ENCODE peak calls at places on chromosomes 7 and 10, in seven cellular contexts. U is RPMI7951; P is endothelial cell; F is stimulated activated CD4-positive, alpha-beta T cell treated with anti-CD3 and anti-CD28 coated beads, Interleukin-1b, Interleukin-23, amount 100 ng/mL, for 24 hours; B is ELF-1; Z is anterior cingulate cortex; I is NCI-H1436. A is an unnamed sample.

GRCh38 chr10:77084431-77085144 is 553.0 kb downstream of the KCNMA1 start:
- DNase-seq in P (no peak), I (no peak), Z (no peak), B (no peak), F (no peak), U (no peak), A (no peak)

GRCh38 chr10:56139405-56139804 is 221.7 kb downstream of the ZWINT start:
- DNase-seq in B (no peak), P (no peak), Z (no peak), I (no peak), F (no peak), U (no peak), A (no peak)

GRCh38 chr7:155942226-155942950 is 130.1 kb upstream of the SHH start:
- DNase-seq in P (no peak), Z (no peak), F (no peak), U (no peak), B (no peak), I (no peak), A (no peak)

GRCh38 chr10:80136134-80136571 is 3.6 kb downstream of the PLAC9 start:
- DNase-seq in U (peak; percentile 58), F (no peak), I (no peak), Z (no peak), B (no peak), P (no peak), A (no peak)

GRCh38 chr7:123844712-123845219 is at the start of gene HYAL4:
- DNase-seq in Z (no peak), I (no peak), F (no peak), P (no peak), B (no peak), U (no peak), A (no peak)

GRCh38 chr7:12257582-12257981 is 46.5 kb downstream of the TMEM106B start:
- DNase-seq in F (no peak), P (no peak), B (no peak), Z (no peak), I (no peak), U (peak; percentile 74), A (peak; percentile 86)

GRCh38 chr7:121515651-121516401 is 119.7 kb upstream of the FAM3C start:
- DNase-seq in I (no peak), B (no peak), U (no peak), Z (no peak), F (no peak), P (no peak), A (no peak)

GRCh38 chr10:48552946-48553564 is 51.8 kb downstream of the ARHGAP22 start:
- DNase-seq in P (no peak), Z (no peak), U (no peak), F (no peak), I (no peak), B (no peak), A (no peak)

GRCh38 chr10:112899396-112900065 is 50.5 kb upstream of the TCF7L2 start:
- DNase-seq in I (no peak), F (no peak), P (no peak), B (peak; percentile 17), Z (no peak), U (no peak), A (no peak)

GRCh38 chr10:119383174-119383856 is 159.2 kb downstream of the RGS10 start:
- DNase-seq in U (peak; percentile 60), I (no peak), F (no peak), P (no peak), B (no peak), Z (no peak), A (no peak)

GRCh38 chr10:528173-529165 is 161.0 kb downstream of the DIP2C start:
- DNase-seq in U (no peak), Z (no peak), P (no peak), F (no peak), I (no peak), B (no peak), A (no peak)

GRCh38 chr7:45057853-45058252 is 30.9 kb downstream of the NACAD start:
- DNase-seq in I (no peak), P (no peak), B (no peak), U (no peak), F (no peak), Z (no peak), A (no peak)

GRCh38 chr10:76946268-76946667 is 691.3 kb downstream of the KCNMA1 start:
- DNase-seq in U (peak; percentile 28), B (no peak), I (no peak), P (no peak), F (no peak), Z (no peak), A (no peak)

GRCh38 chr7:12524794-12525386 is 45.6 kb upstream of the SCIN start:
- DNase-seq in P (no peak), B (no peak), F (no peak), I (peak; percentile 24), U (peak; percentile 50), Z (no peak), A (peak; percentile 2)

GRCh38 chr7:25255603-25256320 is 27.5 kb upstream of the NPVF start:
- DNase-seq in I (no peak), U (no peak), Z (no peak), F (no peak), P (no peak), B (no peak), A (no peak)

GRCh38 chr10:24318517-24318916 is 109.6 kb downstream of the KIAA1217 start:
- DNase-seq in Z (no peak), F (no peak), B (no peak), I (no peak), P (no peak), U (no peak), A (no peak)

GRCh38 chr7:16660702-16661464 is 14.9 kb downstream of the BZW2 start:
- DNase-seq in Z (no peak), B (no peak), P (no peak), F (no peak), I (no peak), U (peak; percentile 92), A (no peak)

GRCh38 chr10:74851834-74852233 is 25.4 kb downstream of the KAT6B start:
- DNase-seq in F (no peak), B (no peak), U (no peak), I (no peak), P (no peak), Z (no peak), A (no peak)

GRCh38 chr7:142535123-142535779 is 214.0 kb upstream of the PRSS1 start:
- DNase-seq in Z (peak; percentile 32), B (peak; percentile 73), F (peak; percentile 38), U (peak; percentile 94), P (peak; percentile 78), I (peak; percentile 20), A (peak; percentile 20)

GRCh38 chr10:104268691-104269645 is at the start of gene GSTO2:
- DNase-seq in P (peak; percentile 97), F (peak; percentile 93), B (peak; percentile 100), I (peak; percentile 98), Z (peak; percentile 98), U (no peak), A (peak; percentile 90)

GRCh38 chr7:104231054-104232046 is 23.5 kb upstream of the ORC5 start:
- DNase-seq in U (peak; percentile 57), B (peak; percentile 75), P (peak; percentile 46), Z (peak; percentile 10), F (peak; percentile 18), I (peak; percentile 22), A (no peak)

GRCh38 chr7:37045786-37046185 is 321.5 kb upstream of the AOAH start:
- DNase-seq in F (no peak), U (no peak), Z (no peak), I (no peak), B (no peak), P (no peak), A (no peak)

GRCh38 chr7:149856-150636 is 42.3 kb upstream of the FAM20C start:
- DNase-seq in F (no peak), B (no peak), Z (peak; percentile 71), I (peak; percentile 14), P (peak; percentile 24), U (no peak), A (no peak)

GRCh38 chr10:22053048-22053447 is 49.5 kb upstream of the DNAJC1 start:
- DNase-seq in F (no peak), Z (no peak), U (peak; percentile 16), B (no peak), P (no peak), I (no peak), A (no peak)

GRCh38 chr7:35032166-35032565 is 5.1 kb downstream of the DPY19L1 start:
- DNase-seq in B (no peak), I (no peak), P (no peak), F (no peak), Z (no peak), U (no peak), A (no peak)

GRCh38 chr7:4769753-4770152 is 5.7 kb upstream of the AP5Z1 start:
- DNase-seq in P (no peak), U (no peak), I (no peak), F (no peak), B (no peak), Z (no peak), A (no peak)

GRCh38 chr10:45008524-45009161 is 7.9 kb downstream of the ZNF22 start:
- DNase-seq in F (no peak), U (peak; percentile 83), B (peak; percentile 63), I (peak; percentile 48), Z (no peak), P (peak; percentile 44), A (peak; percentile 35)

GRCh38 chr10:59688921-59689351 is 20.7 kb downstream of the SLC16A9 start:
- DNase-seq in P (no peak), F (no peak), Z (no peak), I (no peak), U (no peak), B (no peak), A (no peak)

GRCh38 chr10:86439544-86439943 is 72.9 kb upstream of the GRID1 start:
- DNase-seq in B (no peak), U (peak; percentile 30), I (no peak), F (no peak), P (no peak), Z (peak; percentile 11), A (no peak)

GRCh38 chr10:89692416-89692815 is 9.0 kb upstream of the KIF20B start:
- DNase-seq in I (no peak), P (no peak), F (no peak), Z (no peak), B (no peak), U (no peak), A (no peak)

GRCh38 chr10:80513106-80513505 is 24.6 kb upstream of the SH2D4B start:
- DNase-seq in U (no peak), F (no peak), P (no peak), I (no peak), Z (no peak), B (no peak), A (no peak)

GRCh38 chr7:99386584-99387238 is 12.2 kb downstream of the ARPC1B start:
- DNase-seq in F (no peak), U (peak; percentile 59), P (no peak), B (peak; percentile 57), I (no peak), Z (no peak), A (no peak)

GRCh38 chr7:45921381-45921698 is 268 bp upstream of the IGFBP3 start:
- DNase-seq in B (no peak), U (peak; percentile 12), Z (no peak), F (no peak), P (no peak), I (no peak), A (no peak)

GRCh38 chr7:66921396-66921917 is 432 bp downstream of the TMEM248 start:
- DNase-seq in F (no peak), P (no peak), Z (no peak), U (peak; percentile 56), B (no peak), I (no peak), A (no peak)

GRCh38 chr7:39270018-39270417 is 292.3 kb downstream of the POU6F2 start:
- DNase-seq in P (no peak), U (no peak), Z (no peak), F (no peak), B (no peak), I (no peak), A (no peak)

GRCh38 chr7:107047902-107048782 is 3.6 kb downstream of the PRKAR2B start:
- DNase-seq in F (no peak), I (no peak), U (no peak), P (no peak), Z (no peak), B (peak; percentile 21), A (no peak)

GRCh38 chr7:22200238-22200637 is 156.7 kb downstream of the RAPGEF5 start:
- DNase-seq in Z (no peak), P (no peak), I (no peak), F (no peak), U (no peak), B (no peak), A (no peak)

GRCh38 chr10:122461729-122462532 is 578 bp downstream of the HTRA1 start:
- DNase-seq in Z (no peak), I (no peak), P (peak; percentile 31), B (peak; percentile 24), F (no peak), U (no peak), A (no peak)